ENCODE peak calls at places on chromosomes 2 and 18, in six cellular contexts. S is IMR-90, U is GM03348, X is B cell, O is HCEC 1CT, Q is esophagus muscularis mucosa. I is an unnamed sample.

GRCh38 chr18:1094408-1094807 is 189.7 kb downstream of the ADCYAP1 start:
- DNase-seq in X (no peak), Q (no peak), S (no peak), U (peak), O (no peak), I (peak)

GRCh38 chr2:6784299-6784698 is 81.4 kb downstream of the CMPK2 start:
- DNase-seq in Q (no peak), S (no peak), U (no peak), O (no peak), X (no peak), I (no peak)

GRCh38 chr2:46018773-46019593 is 278.2 kb upstream of the EPAS1 start:
- DNase-seq in X (no peak), Q (no peak), O (no peak), U (no peak), S (no peak), I (no peak)

GRCh38 chr18:73232933-73233332 is 365.1 kb upstream of the NETO1 start:
- DNase-seq in Q (no peak), S (no peak), X (peak), O (no peak), U (no peak), I (no peak)

GRCh38 chr2:1557467-1557820 is 144.2 kb downstream of the TPO start:
- DNase-seq in U (no peak), Q (no peak), O (no peak), X (no peak), S (no peak), I (no peak)

GRCh38 chr2:158795110-158795924 is at the start of gene DAPL1:
- DNase-seq in U (no peak), X (no peak), S (no peak), O (no peak), Q (peak), I (peak)

GRCh38 chr2:602571-603366 is 74.4 kb downstream of the TMEM18 start:
- DNase-seq in S (no peak), Q (no peak), O (no peak), U (no peak), X (no peak), I (no peak)

GRCh38 chr2:60366178-60366577 is 187.3 kb downstream of the BCL11A start:
- DNase-seq in S (no peak), O (no peak), U (no peak), Q (no peak), X (peak), I (no peak)

GRCh38 chr18:63320041-63320689 is 596 bp upstream of the BCL2 start:
- DNase-seq in U (peak), O (peak), X (peak), S (peak), Q (peak), I (peak)

GRCh38 chr18:45063246-45064038 is 382.8 kb downstream of the SETBP1 start:
- DNase-seq in S (no peak), U (no peak), O (no peak), X (no peak), Q (no peak), I (no peak)

GRCh38 chr2:12709207-12709522 is 7.6 kb upstream of the TRIB2 start:
- DNase-seq in Q (no peak), O (no peak), U (no peak), S (no peak), X (no peak), I (no peak)

GRCh38 chr2:197286805-197287595 is 23.6 kb downstream of the ANKRD44 start:
- DNase-seq in S (peak), X (peak), U (peak), Q (no peak), O (peak), I (peak)